ENCODE peak calls at places on chromosomes 1 and 21, in six cellular contexts. P is K562, U is A673, V is body of pancreas, H is DND-41, I is brain microvascular endothelial cell. M is an unnamed sample.

GRCh38 chr21:42216726-42217572 is 2.0 kb upstream of the ABCG1 start:
- DNase-seq in P (no peak), U (no peak), V (no peak), H (no peak), I (no peak), M (no peak)

GRCh38 chr1:38178236-38178635 is 131.6 kb upstream of the POU3F1 start:
- DNase-seq in P (no peak), U (no peak), V (no peak), H (no peak), I (no peak), M (no peak)

GRCh38 chr1:98059616-98060015 is 138.8 kb upstream of the DPYD start:
- DNase-seq in P (no peak), U (no peak), V (no peak), H (no peak), I (no peak), M (no peak)

GRCh38 chr1:32398401-32398800 is 4.2 kb upstream of the BSDC1 start:
- DNase-seq in P (no peak), U (no peak), V (no peak), H (no peak), I (peak; percentile 18), M (no peak)

GRCh38 chr1:8422439-8423133 is 104.7 kb downstream of the SLC45A1 start:
- DNase-seq in P (peak; percentile 27), U (no peak), V (no peak), H (peak; percentile 18), I (peak; percentile 18), M (no peak)

GRCh38 chr1:118115567-118116272 is 69.3 kb downstream of the SPAG17 start:
- DNase-seq in P (no peak), U (no peak), V (no peak), H (no peak), I (no peak), M (no peak)

GRCh38 chr21:23725576-23725975 is 1881.7 kb downstream of the MRPL39 start:
- DNase-seq in P (no peak), U (peak; percentile 30), V (no peak), H (no peak), I (no peak), M (no peak)

GRCh38 chr1:192788184-192788583 is 20.7 kb upstream of the RGS2 start:
- DNase-seq in P (no peak), U (peak; percentile 92), V (no peak), H (no peak), I (peak; percentile 87), M (no peak)

GRCh38 chr1:89546082-89546889 is 21.7 kb downstream of the LRRC8B start:
- DNase-seq in P (no peak), U (no peak), V (no peak), H (no peak), I (peak; percentile 68), M (peak; percentile 38)

GRCh38 chr1:51341876-51342496 is 11.6 kb upstream of the TTC39A start:
- DNase-seq in P (peak; percentile 55), U (peak; percentile 72), V (no peak), H (peak; percentile 19), I (no peak), M (no peak)

GRCh38 chr1:178262101-178262500 is 168.2 kb downstream of the RASAL2 start:
- DNase-seq in P (no peak), U (no peak), V (no peak), H (no peak), I (peak; percentile 63), M (no peak)

GRCh38 chr1:97571760-97572159 is 349.1 kb downstream of the DPYD start:
- DNase-seq in P (no peak), U (no peak), V (no peak), H (no peak), I (no peak), M (no peak)

GRCh38 chr1:181040284-181040865 is 6.6 kb downstream of the MR1 start:
- DNase-seq in P (no peak), U (no peak), V (no peak), H (no peak), I (no peak), M (no peak)

GRCh38 chr1:116666747-116667576 is 571 bp downstream of the IGSF3 start:
- DNase-seq in P (no peak), U (no peak), V (no peak), H (no peak), I (no peak), M (peak; percentile 22)

GRCh38 chr1:58893257-58893869 is 109.5 kb upstream of the JUN start:
- DNase-seq in P (no peak), U (no peak), V (peak; percentile 40), H (no peak), I (no peak), M (no peak)

GRCh38 chr1:89005286-89006151 is 13.1 kb upstream of the KYAT3 start:
- DNase-seq in P (no peak), U (no peak), V (no peak), H (no peak), I (no peak), M (peak; percentile 30)

GRCh38 chr1:105137543-105138444 is 1388.1 kb downstream of the AMY1C start:
- DNase-seq in P (no peak), U (peak; percentile 42), V (no peak), H (peak; percentile 35), I (no peak), M (no peak)

GRCh38 chr1:234498448-234499118 is 19.6 kb upstream of the TARBP1 start:
- DNase-seq in P (no peak), U (no peak), V (no peak), H (no peak), I (no peak), M (no peak)

GRCh38 chr1:42157667-42158066 is 4.5 kb downstream of the GUCA2B start:
- DNase-seq in P (no peak), U (no peak), V (no peak), H (peak; percentile 72), I (no peak), M (no peak)
- TF ChIP-seq CTCF in P (peak; percentile 40), U (peak; percentile 29), V (no peak), H (peak; percentile 81), I (peak; percentile 14), M (no peak)

GRCh38 chr21:45378258-45378966 is 26.6 kb upstream of the COL18A1 start:
- DNase-seq in P (no peak), U (peak; percentile 5), V (peak; percentile 26), H (no peak), I (no peak), M (no peak)

GRCh38 chr21:45379171-45379900 is 25.6 kb upstream of the COL18A1 start:
- DNase-seq in P (no peak), U (no peak), V (peak; percentile 6), H (no peak), I (no peak), M (no peak)

GRCh38 chr21:45377325-45377709 is 27.6 kb upstream of the COL18A1 start:
- DNase-seq in P (no peak), U (no peak), V (no peak), H (no peak), I (no peak), M (no peak)

GRCh38 chr21:45376459-45377324 is 28.3 kb upstream of the COL18A1 start:
- DNase-seq in P (no peak), U (peak; percentile 37), V (peak; percentile 10), H (no peak), I (no peak), M (no peak)

DNA sequence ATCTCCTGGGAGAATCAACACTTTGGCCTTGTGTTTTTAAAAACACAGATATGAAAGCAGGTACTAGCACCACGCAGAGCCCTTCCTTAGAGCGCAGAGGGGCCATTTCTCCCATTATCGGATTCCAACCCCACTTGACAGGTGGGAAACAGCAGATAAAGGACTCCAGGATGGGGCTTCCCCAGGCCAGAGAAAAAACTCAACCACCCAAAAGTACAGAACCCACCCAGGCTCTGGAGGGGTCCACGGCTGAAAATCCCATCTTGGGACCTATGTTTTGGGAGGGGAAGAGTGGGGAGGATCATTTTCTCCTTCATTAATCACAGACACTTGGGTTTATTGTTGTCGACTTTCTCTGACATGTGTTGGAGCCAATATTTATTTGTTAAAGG is 27.1 kb upstream of the COL18A1 start:
- DNase-seq in P (no peak), U (no peak), V (peak; percentile 4), H (no peak), I (no peak), M (no peak)
- H3K4me3 ChIP-seq in P (no peak overlapping the region), U (no peak overlapping the region), V (no peak overlapping the region), H (no peak overlapping the region), I (no peak overlapping the region), M (no peak overlapping the region)

GRCh38 chr1:19903621-19904020 is 19.8 kb downstream of the PLA2G2E start:
- DNase-seq in P (no peak), U (no peak), V (no peak), H (no peak), I (no peak), M (no peak)

DNA sequence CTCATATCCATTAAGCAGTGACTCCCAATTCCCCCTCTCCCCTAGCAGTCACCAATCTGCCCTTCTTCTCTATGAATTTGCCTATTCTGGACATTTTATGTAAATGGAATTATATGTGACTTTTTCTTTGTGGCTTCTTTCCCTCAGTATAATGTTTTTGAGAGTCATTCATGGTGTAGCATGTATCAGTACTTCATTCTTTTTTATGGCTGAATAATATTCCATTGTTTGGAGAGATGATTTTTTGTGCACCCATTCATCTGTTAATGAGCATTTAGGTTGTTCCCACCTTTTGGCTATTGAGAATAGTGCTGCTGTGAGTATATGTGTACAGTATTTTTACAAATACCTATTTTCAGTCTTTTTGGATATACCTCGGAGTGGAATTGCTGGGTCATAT is 19.5 kb downstream of the OTUD3 start:
- DNase-seq in P (no peak), U (no peak), V (no peak), H (no peak), I (no peak), M (no peak)
- H3K36me3 ChIP-seq in P (peaks cover 86% of the 10 kb centered on the region), U (peaks cover 84% of the 10 kb centered on the region), V (no peaks in the 10 kb centered on the region), H (peaks cover 90% of the 10 kb centered on the region), I (peaks cover 34% of the 10 kb centered on the region), M (no peaks in the 10 kb centered on the region)

DNA sequence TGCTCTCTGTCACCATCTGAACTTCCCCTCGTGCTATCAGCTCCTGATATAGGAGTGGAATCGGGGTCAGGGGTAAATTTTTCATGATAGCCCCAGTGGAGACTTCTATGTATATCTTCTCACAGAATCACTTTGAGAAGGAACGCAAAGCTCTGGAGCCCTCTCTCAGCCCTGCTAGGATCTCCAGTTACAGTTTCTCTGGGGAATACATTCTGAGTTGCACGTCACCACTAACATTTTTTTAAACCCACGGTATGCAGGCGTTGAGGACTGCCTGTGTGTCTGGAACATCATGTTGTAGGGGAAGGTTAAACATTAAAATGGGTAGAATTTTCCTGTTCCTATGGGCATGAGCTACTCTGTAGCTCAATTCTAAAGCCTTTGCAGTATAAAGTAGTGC is 116.4 kb upstream of the FAM78B start:
- DNase-seq in P (no peak), U (no peak), V (no peak), H (no peak), I (no peak), M (no peak)
- TF ChIP-seq CTCF in P (no peak), U (no peak), V (no peak), H (no peak), I (no peak), M (no peak)

GRCh38 chr1:53460211-53460634 is 1.0 kb downstream of the DMRTB1 start:
- DNase-seq in P (peak; percentile 90), U (no peak), V (no peak), H (no peak), I (no peak), M (no peak)

GRCh38 chr1:53461329-53462044 is 2.3 kb downstream of the DMRTB1 start:
- DNase-seq in P (no peak), U (no peak), V (no peak), H (no peak), I (no peak), M (no peak)

GRCh38 chr1:53460666-53461328 is 1.6 kb downstream of the DMRTB1 start:
- DNase-seq in P (no peak), U (no peak), V (no peak), H (no peak), I (no peak), M (no peak)

GRCh38 chr1:53458634-53459033 is 565 bp upstream of the DMRTB1 start:
- DNase-seq in P (no peak), U (no peak), V (no peak), H (no peak), I (no peak), M (no peak)

GRCh38 chr1:53459321-53460175 is at the start of gene DMRTB1:
- DNase-seq in P (no peak), U (no peak), V (no peak), H (no peak), I (no peak), M (no peak)
- H3K4me3 ChIP-seq in P (no peak within 1 kb of the TSS), U (no peak within 1 kb of the TSS), V (no peak within 1 kb of the TSS), H (no peak within 1 kb of the TSS), I (no peak within 1 kb of the TSS), M (no peak within 1 kb of the TSS)

M was measured in prostate gland.